ENCODE peak calls at places on chromosomes 2 and 18, in seven cellular contexts. S is activated naive CD4-positive, alpha-beta T cell treated with anti-CD3 and anti-CD28 coated beads, Interleukin-2, amount 10 ng/mL, durations not matched to agents 7 days and 5 days; T is KBM-7; W is suprapubic skin; N is hippocampal formation; X is AG09309; K is globus pallidus. Q is an unnamed sample.
A peak's percentile ranks its signal among the peaks of the same experiment; 100 is the strongest.

GRCh38 chr2:185757356-185757755 is 18.8 kb downstream of the FSIP2 start:
- DNase-seq in T (no peak), K (no peak), N (no peak), W (no peak), S (no peak), X (no peak), Q (no peak)

GRCh38 chr2:18856766-18857165 is 267.4 kb upstream of the NT5C1B start:
- DNase-seq in S (no peak), T (no peak), X (peak; percentile 20), W (no peak), K (no peak), N (no peak), Q (no peak)

GRCh38 chr2:117942958-117943672 is 70.8 kb downstream of the CCDC93 start:
- DNase-seq in K (no peak), T (no peak), X (peak; percentile 77), W (no peak), S (no peak), N (no peak), Q (no peak)

GRCh38 chr18:11751305-11752115 is 62.4 kb downstream of the GNAL start:
- DNase-seq in S (no peak), N (no peak), T (no peak), W (no peak), K (no peak), X (no peak), Q (no peak)

GRCh38 chr18:22167471-22168151 is 1.8 kb upstream of the GATA6 start:
- DNase-seq in N (no peak), X (no peak), T (no peak), W (no peak), S (no peak), K (no peak), Q (no peak)

GRCh38 chr2:230908595-230909191 is 16.3 kb downstream of the GPR55 start:
- DNase-seq in W (peak; percentile 52), K (no peak), X (peak; percentile 33), S (no peak), N (no peak), T (peak; percentile 92), Q (peak; percentile 56)

GRCh38 chr2:59776726-59777008 is 776.8 kb downstream of the BCL11A start:
- DNase-seq in X (no peak), W (no peak), S (no peak), T (no peak), N (no peak), K (no peak), Q (no peak)

GRCh38 chr2:172251231-172251630 is 148.5 kb upstream of the DLX2 start:
- DNase-seq in W (no peak), T (no peak), S (no peak), N (no peak), X (no peak), K (no peak), Q (no peak)